ENCODE peak calls at places on chromosomes 3 and 15, in nine cellular contexts. One of them, this sample, is unnamed.

GRCh38 chr15:37133619-37134018 is 33.3 kb upstream of the MEIS2 start:
- DNase-seq in right cardiac atrium: no peak
- DNase-seq in PC-3: peak
- DNase-seq in neural progenitor cell: no peak
- DNase-seq in caudate nucleus: no peak
- DNase-seq in lower lobe of right lung: no peak
- DNase-seq in left ventricle myocardium inferior: no peak
- DNase-seq in IMR-90: peak
- DNase-seq in CD8-positive, alpha-beta T cell: no peak
- DNase-seq in this sample: no peak

GRCh38 chr3:173553635-173554280 is 156.2 kb downstream of the NLGN1 start:
- DNase-seq in right cardiac atrium: peak
- DNase-seq in PC-3: peak
- DNase-seq in neural progenitor cell: peak
- DNase-seq in caudate nucleus: no peak
- DNase-seq in lower lobe of right lung: no peak
- DNase-seq in left ventricle myocardium inferior: no peak
- DNase-seq in IMR-90: peak
- DNase-seq in CD8-positive, alpha-beta T cell: no peak
- DNase-seq in this sample: peak

GRCh38 chr3:11950576-11950975 is 53.6 kb upstream of the SYN2 start:
- DNase-seq in right cardiac atrium: no peak
- DNase-seq in PC-3: peak
- DNase-seq in neural progenitor cell: no peak
- DNase-seq in caudate nucleus: no peak
- DNase-seq in lower lobe of right lung: no peak
- DNase-seq in left ventricle myocardium inferior: no peak
- DNase-seq in IMR-90: no peak
- DNase-seq in CD8-positive, alpha-beta T cell: no peak
- DNase-seq in this sample: no peak

GRCh38 chr15:88604381-88604951 is 16.7 kb upstream of the AEN start:
- DNase-seq in right cardiac atrium: no peak
- DNase-seq in PC-3: no peak
- DNase-seq in neural progenitor cell: peak
- DNase-seq in caudate nucleus: no peak
- DNase-seq in lower lobe of right lung: no peak
- DNase-seq in left ventricle myocardium inferior: no peak
- DNase-seq in IMR-90: no peak
- DNase-seq in CD8-positive, alpha-beta T cell: no peak
- DNase-seq in this sample: no peak

GRCh38 chr3:195261925-195262324 is 9.0 kb downstream of the XXYLT1 start:
- DNase-seq in right cardiac atrium: no peak
- DNase-seq in PC-3: no peak
- DNase-seq in neural progenitor cell: no peak
- DNase-seq in caudate nucleus: no peak
- DNase-seq in lower lobe of right lung: no peak
- DNase-seq in left ventricle myocardium inferior: no peak
- DNase-seq in IMR-90: no peak
- DNase-seq in CD8-positive, alpha-beta T cell: no peak
- DNase-seq in this sample: no peak

GRCh38 chr15:90762109-90762508 is 45.0 kb downstream of the BLM start:
- DNase-seq in right cardiac atrium: peak
- DNase-seq in PC-3: no peak
- DNase-seq in neural progenitor cell: no peak
- DNase-seq in caudate nucleus: no peak
- DNase-seq in lower lobe of right lung: peak
- DNase-seq in left ventricle myocardium inferior: peak
- DNase-seq in IMR-90: peak
- DNase-seq in CD8-positive, alpha-beta T cell: no peak
- DNase-seq in this sample: peak

GRCh38 chr15:31448635-31448979 is 122.0 kb downstream of the KLF13 start:
- DNase-seq in right cardiac atrium: no peak
- DNase-seq in PC-3: no peak
- DNase-seq in neural progenitor cell: no peak
- DNase-seq in caudate nucleus: no peak
- DNase-seq in lower lobe of right lung: no peak
- DNase-seq in left ventricle myocardium inferior: no peak
- DNase-seq in IMR-90: no peak
- DNase-seq in CD8-positive, alpha-beta T cell: no peak
- DNase-seq in this sample: no peak

GRCh38 chr3:16048435-16049318 is 125.8 kb upstream of the GALNT15 start:
- DNase-seq in right cardiac atrium: no peak
- DNase-seq in PC-3: peak
- DNase-seq in neural progenitor cell: peak
- DNase-seq in caudate nucleus: peak
- DNase-seq in lower lobe of right lung: no peak
- DNase-seq in left ventricle myocardium inferior: no peak
- DNase-seq in IMR-90: peak
- DNase-seq in CD8-positive, alpha-beta T cell: peak
- DNase-seq in this sample: peak

GRCh38 chr15:73265536-73266153 is 103.1 kb downstream of the HCN4 start:
- DNase-seq in right cardiac atrium: peak
- DNase-seq in PC-3: peak
- DNase-seq in neural progenitor cell: peak
- DNase-seq in caudate nucleus: no peak
- DNase-seq in lower lobe of right lung: no peak
- DNase-seq in left ventricle myocardium inferior: no peak
- DNase-seq in IMR-90: peak
- DNase-seq in CD8-positive, alpha-beta T cell: peak
- DNase-seq in this sample: peak

GRCh38 chr3:13352621-13353131 is 67.4 kb downstream of the NUP210 start:
- DNase-seq in right cardiac atrium: no peak
- DNase-seq in PC-3: peak
- DNase-seq in neural progenitor cell: no peak
- DNase-seq in caudate nucleus: no peak
- DNase-seq in lower lobe of right lung: no peak
- DNase-seq in left ventricle myocardium inferior: no peak
- DNase-seq in IMR-90: peak
- DNase-seq in CD8-positive, alpha-beta T cell: no peak
- DNase-seq in this sample: no peak

GRCh38 chr3:100002599-100003350 is 111.5 kb downstream of the FILIP1L start:
- DNase-seq in right cardiac atrium: no peak
- DNase-seq in PC-3: peak
- DNase-seq in neural progenitor cell: no peak
- DNase-seq in caudate nucleus: no peak
- DNase-seq in lower lobe of right lung: no peak
- DNase-seq in left ventricle myocardium inferior: no peak
- DNase-seq in IMR-90: peak
- DNase-seq in CD8-positive, alpha-beta T cell: no peak
- DNase-seq in this sample: peak

GRCh38 chr3:9248232-9249191 is 934 bp downstream of the SRGAP3 start:
- DNase-seq in right cardiac atrium: no peak
- DNase-seq in PC-3: peak
- DNase-seq in neural progenitor cell: peak
- DNase-seq in caudate nucleus: no peak
- DNase-seq in lower lobe of right lung: no peak
- DNase-seq in left ventricle myocardium inferior: no peak
- DNase-seq in IMR-90: no peak
- DNase-seq in CD8-positive, alpha-beta T cell: peak
- DNase-seq in this sample: no peak

GRCh38 chr3:64563776-64564175 is 124.0 kb downstream of the ADAMTS9 start:
- DNase-seq in right cardiac atrium: no peak
- DNase-seq in PC-3: no peak
- DNase-seq in neural progenitor cell: peak
- DNase-seq in caudate nucleus: no peak
- DNase-seq in lower lobe of right lung: no peak
- DNase-seq in left ventricle myocardium inferior: no peak
- DNase-seq in IMR-90: no peak
- DNase-seq in CD8-positive, alpha-beta T cell: no peak
- DNase-seq in this sample: no peak

GRCh38 chr3:76941376-76941775 is 98.5 kb upstream of the ROBO2 start:
- DNase-seq in right cardiac atrium: no peak
- DNase-seq in PC-3: no peak
- DNase-seq in neural progenitor cell: no peak
- DNase-seq in caudate nucleus: no peak
- DNase-seq in lower lobe of right lung: no peak
- DNase-seq in left ventricle myocardium inferior: no peak
- DNase-seq in IMR-90: no peak
- DNase-seq in CD8-positive, alpha-beta T cell: no peak
- DNase-seq in this sample: no peak

GRCh38 chr15:62758126-62758951 is 284.2 kb upstream of the TPM1 start:
- DNase-seq in right cardiac atrium: peak
- DNase-seq in PC-3: peak
- DNase-seq in neural progenitor cell: peak
- DNase-seq in caudate nucleus: no peak
- DNase-seq in lower lobe of right lung: no peak
- DNase-seq in left ventricle myocardium inferior: no peak
- DNase-seq in IMR-90: peak
- DNase-seq in CD8-positive, alpha-beta T cell: no peak
- DNase-seq in this sample: no peak

GRCh38 chr3:147538034-147538433 is 128.9 kb downstream of the ZIC1 start:
- DNase-seq in right cardiac atrium: no peak
- DNase-seq in PC-3: no peak
- DNase-seq in neural progenitor cell: no peak
- DNase-seq in caudate nucleus: no peak
- DNase-seq in lower lobe of right lung: no peak
- DNase-seq in left ventricle myocardium inferior: no peak
- DNase-seq in IMR-90: no peak
- DNase-seq in CD8-positive, alpha-beta T cell: no peak
- DNase-seq in this sample: no peak

DNA sequence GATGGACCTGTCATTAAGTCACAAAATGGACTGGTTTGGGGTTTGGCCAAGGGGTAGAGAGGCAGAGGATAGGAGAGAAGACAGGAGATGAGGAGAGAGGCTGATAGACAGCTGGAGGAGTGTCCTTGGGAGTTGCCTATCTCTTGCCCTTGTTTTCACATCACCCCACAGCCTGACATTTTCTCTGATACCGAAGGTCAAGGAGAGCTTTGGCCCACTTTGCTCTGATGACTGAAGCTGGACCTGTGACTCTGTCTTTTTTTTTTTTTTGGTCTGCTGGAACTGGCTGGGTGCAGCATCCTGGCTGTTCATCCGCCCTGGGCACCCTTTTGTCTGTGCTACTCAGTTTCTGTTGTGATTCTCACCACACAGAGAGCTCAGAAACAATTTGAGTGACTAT is 5.1 kb downstream of the GPD1L start:
- DNase-seq in right cardiac atrium: no peak
- DNase-seq in PC-3: no peak
- DNase-seq in neural progenitor cell: no peak
- DNase-seq in caudate nucleus: no peak
- DNase-seq in lower lobe of right lung: no peak
- DNase-seq in left ventricle myocardium inferior: no peak
- DNase-seq in IMR-90: no peak
- DNase-seq in CD8-positive, alpha-beta T cell: no peak
- DNase-seq in this sample: no peak
- H3K27ac ChIP-seq in right cardiac atrium: peak
- H3K27ac ChIP-seq in PC-3: no peak
- H3K27ac ChIP-seq in neural progenitor cell: no peak
- H3K27ac ChIP-seq in caudate nucleus: no peak
- H3K27ac ChIP-seq in lower lobe of right lung: no peak
- H3K27ac ChIP-seq in left ventricle myocardium inferior: peak
- H3K27ac ChIP-seq in IMR-90: no peak
- H3K27ac ChIP-seq in CD8-positive, alpha-beta T cell: no peak
- H3K27ac ChIP-seq in this sample: no peak

GRCh38 chr3:49135499-49135898 is 2.6 kb upstream of the LAMB2 start:
- DNase-seq in right cardiac atrium: no peak
- DNase-seq in PC-3: no peak
- DNase-seq in neural progenitor cell: no peak
- DNase-seq in caudate nucleus: no peak
- DNase-seq in lower lobe of right lung: no peak
- DNase-seq in left ventricle myocardium inferior: no peak
- DNase-seq in IMR-90: no peak
- DNase-seq in CD8-positive, alpha-beta T cell: no peak
- DNase-seq in this sample: no peak
- H3K27ac ChIP-seq in right cardiac atrium: no peak
- H3K27ac ChIP-seq in PC-3: no peak
- H3K27ac ChIP-seq in neural progenitor cell: no peak
- H3K27ac ChIP-seq in caudate nucleus: no peak
- H3K27ac ChIP-seq in lower lobe of right lung: no peak
- H3K27ac ChIP-seq in left ventricle myocardium inferior: no peak
- H3K27ac ChIP-seq in IMR-90: no peak
- H3K27ac ChIP-seq in CD8-positive, alpha-beta T cell: no peak
- H3K27ac ChIP-seq in this sample: no peak

GRCh38 chr15:69289312-69290146 is 9.2 kb upstream of the PAQR5 start:
- DNase-seq in right cardiac atrium: no peak
- DNase-seq in PC-3: no peak
- DNase-seq in neural progenitor cell: no peak
- DNase-seq in caudate nucleus: no peak
- DNase-seq in lower lobe of right lung: no peak
- DNase-seq in left ventricle myocardium inferior: no peak
- DNase-seq in IMR-90: peak
- DNase-seq in CD8-positive, alpha-beta T cell: no peak
- DNase-seq in this sample: no peak
- H3K27ac ChIP-seq in right cardiac atrium: no peak
- H3K27ac ChIP-seq in PC-3: no peak
- H3K27ac ChIP-seq in neural progenitor cell: no peak
- H3K27ac ChIP-seq in caudate nucleus: no peak
- H3K27ac ChIP-seq in lower lobe of right lung: peak
- H3K27ac ChIP-seq in left ventricle myocardium inferior: peak
- H3K27ac ChIP-seq in IMR-90: peak
- H3K27ac ChIP-seq in CD8-positive, alpha-beta T cell: no peak
- H3K27ac ChIP-seq in this sample: no peak

GRCh38 chr3:126970921-126971320 is 12.0 kb upstream of the PLXNA1 start:
- DNase-seq in right cardiac atrium: no peak
- DNase-seq in PC-3: no peak
- DNase-seq in neural progenitor cell: no peak
- DNase-seq in caudate nucleus: no peak
- DNase-seq in lower lobe of right lung: no peak
- DNase-seq in left ventricle myocardium inferior: no peak
- DNase-seq in IMR-90: no peak
- DNase-seq in CD8-positive, alpha-beta T cell: no peak
- DNase-seq in this sample: no peak

GRCh38 chr3:126970101-126970500 is 12.8 kb upstream of the PLXNA1 start:
- DNase-seq in right cardiac atrium: no peak
- DNase-seq in PC-3: no peak
- DNase-seq in neural progenitor cell: no peak
- DNase-seq in caudate nucleus: no peak
- DNase-seq in lower lobe of right lung: no peak
- DNase-seq in left ventricle myocardium inferior: no peak
- DNase-seq in IMR-90: no peak
- DNase-seq in CD8-positive, alpha-beta T cell: no peak
- DNase-seq in this sample: no peak

GRCh38 chr3:126968995-126969385 is 13.9 kb upstream of the PLXNA1 start:
- DNase-seq in right cardiac atrium: no peak
- DNase-seq in PC-3: no peak
- DNase-seq in neural progenitor cell: no peak
- DNase-seq in caudate nucleus: no peak
- DNase-seq in lower lobe of right lung: no peak
- DNase-seq in left ventricle myocardium inferior: no peak
- DNase-seq in IMR-90: no peak
- DNase-seq in CD8-positive, alpha-beta T cell: no peak
- DNase-seq in this sample: no peak

GRCh38 chr3:126968328-126968994 is 14.5 kb upstream of the PLXNA1 start:
- DNase-seq in right cardiac atrium: no peak
- DNase-seq in PC-3: no peak
- DNase-seq in neural progenitor cell: no peak
- DNase-seq in caudate nucleus: no peak
- DNase-seq in lower lobe of right lung: no peak
- DNase-seq in left ventricle myocardium inferior: no peak
- DNase-seq in IMR-90: no peak
- DNase-seq in CD8-positive, alpha-beta T cell: no peak
- DNase-seq in this sample: no peak

DNA sequence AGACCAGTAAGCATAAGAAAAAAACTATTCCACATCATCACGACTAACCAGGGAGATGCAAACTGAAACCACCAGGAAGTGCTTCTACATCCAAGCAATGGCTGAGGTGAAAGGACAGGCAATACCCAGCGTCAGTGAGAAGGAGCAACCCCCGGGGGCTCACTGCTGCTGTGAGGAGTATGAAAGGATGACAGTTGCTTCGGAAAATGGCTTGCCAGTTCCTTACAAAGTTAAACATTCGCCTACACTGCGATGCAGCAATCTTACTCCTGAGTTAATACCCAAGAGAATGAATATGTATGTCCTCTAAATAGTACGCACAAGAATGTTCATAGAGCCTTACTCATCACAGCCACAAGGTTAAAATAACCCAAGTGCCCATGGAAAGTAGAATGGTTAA is 13.3 kb upstream of the PLXNA1 start:
- DNase-seq in right cardiac atrium: no peak
- DNase-seq in PC-3: no peak
- DNase-seq in neural progenitor cell: no peak
- DNase-seq in caudate nucleus: no peak
- DNase-seq in lower lobe of right lung: no peak
- DNase-seq in left ventricle myocardium inferior: no peak
- DNase-seq in IMR-90: peak
- DNase-seq in CD8-positive, alpha-beta T cell: no peak
- DNase-seq in this sample: no peak
- H3K27ac ChIP-seq in right cardiac atrium: no peak
- H3K27ac ChIP-seq in PC-3: no peak
- H3K27ac ChIP-seq in neural progenitor cell: no peak
- H3K27ac ChIP-seq in caudate nucleus: no peak
- H3K27ac ChIP-seq in lower lobe of right lung: no peak
- H3K27ac ChIP-seq in left ventricle myocardium inferior: no peak
- H3K27ac ChIP-seq in IMR-90: no peak
- H3K27ac ChIP-seq in CD8-positive, alpha-beta T cell: no peak
- H3K27ac ChIP-seq in this sample: no peak